ENCODE peak calls at places on chromosomes 2 and 18, in eight cellular contexts. U is suprapubic skin, Y is mesothelial cell of epicardium, V is HFF-Myc, F is heart right ventricle, C is cardiac muscle cell, G is type B pancreatic cell, L is neural crest cell. R is an unnamed sample.

GRCh38 chr2:177651833-177652232 is 259.3 kb downstream of the AGPS start:
- DNase-seq in G (no peak), Y (no peak), V (no peak), L (no peak), F (no peak), U (no peak), C (peak), R (no peak)

GRCh38 chr2:149087751-149088150 is 49.3 kb downstream of the LYPD6B start:
- DNase-seq in U (no peak), F (no peak), V (no peak), L (no peak), Y (no peak), C (no peak), G (no peak), R (no peak)

GRCh38 chr2:143852748-143853147 is 667.2 kb downstream of the ZEB2 start:
- DNase-seq in G (no peak), C (peak), F (no peak), L (no peak), V (no peak), U (no peak), Y (no peak), R (no peak)

GRCh38 chr18:44715841-44716240 is 35.2 kb downstream of the SETBP1 start:
- DNase-seq in L (no peak), Y (no peak), G (no peak), U (no peak), V (no peak), C (no peak), F (no peak), R (no peak)

GRCh38 chr2:24702800-24703199 is 90.4 kb downstream of the PTRHD1 start:
- DNase-seq in F (no peak), C (no peak), U (no peak), Y (no peak), L (no peak), V (peak), G (no peak), R (no peak)

GRCh38 chr2:70620020-70620419 is 66.4 kb upstream of the TGFA start:
- DNase-seq in G (no peak), C (no peak), U (no peak), L (no peak), V (no peak), F (no peak), Y (no peak), R (no peak)

GRCh38 chr2:179235463-179236108 is 29.0 kb downstream of the SESTD1 start:
- DNase-seq in Y (no peak), V (no peak), C (no peak), L (no peak), G (no peak), U (no peak), F (no peak), R (no peak)

GRCh38 chr2:241810304-241811208 is 1.6 kb downstream of the NEU4 start:
- DNase-seq in L (no peak), F (peak), U (no peak), C (no peak), G (peak), V (no peak), Y (no peak), R (peak)

GRCh38 chr2:167187910-167188595 is 299.8 kb downstream of the XIRP2 start:
- DNase-seq in L (no peak), G (no peak), V (no peak), C (no peak), U (no peak), F (no peak), Y (no peak), R (no peak)

GRCh38 chr2:229443141-229443540 is 172.1 kb upstream of the PID1 start:
- DNase-seq in F (no peak), L (no peak), U (no peak), V (no peak), G (no peak), Y (no peak), C (no peak), R (no peak)

GRCh38 chr2:77428946-77429345 is 93.2 kb downstream of the LRRTM4 start:
- DNase-seq in G (no peak), C (no peak), U (no peak), L (no peak), Y (no peak), V (no peak), F (no peak), R (no peak)

GRCh38 chr18:45111507-45111858 is 430.8 kb downstream of the SETBP1 start:
- DNase-seq in V (no peak), F (no peak), U (no peak), G (no peak), C (no peak), Y (no peak), L (no peak), R (no peak)

GRCh38 chr2:101806123-101806522 is 108.6 kb downstream of the MAP4K4 start:
- DNase-seq in C (no peak), L (no peak), U (no peak), G (no peak), V (no peak), F (no peak), Y (no peak), R (no peak)

GRCh38 chr2:221836091-221836490 is 264.0 kb upstream of the EPHA4 start:
- DNase-seq in U (no peak), F (no peak), L (no peak), G (no peak), C (no peak), V (no peak), Y (no peak), R (no peak)

GRCh38 chr2:72289283-72289682 is 141.6 kb upstream of the CYP26B1 start:
- DNase-seq in L (no peak), V (no peak), U (no peak), G (no peak), Y (no peak), F (no peak), C (no peak), R (no peak)

GRCh38 chr2:181474227-181474626 is 17.0 kb downstream of the ITGA4 start:
- DNase-seq in V (no peak), L (no peak), U (no peak), C (no peak), Y (no peak), G (no peak), F (no peak), R (no peak)

GRCh38 chr18:7728297-7728696 is 161.2 kb downstream of the PTPRM start:
- DNase-seq in Y (no peak), C (no peak), L (no peak), V (peak), F (no peak), U (no peak), G (no peak), R (no peak)

GRCh38 chr2:12169721-12170120 is 423.3 kb downstream of the LPIN1 start:
- DNase-seq in U (no peak), G (no peak), C (peak), L (no peak), F (peak), V (no peak), Y (no peak), R (no peak)

GRCh38 chr18:63511285-63511684 is 30.9 kb upstream of the SERPINB12 start:
- DNase-seq in Y (no peak), C (peak), F (peak), U (no peak), G (no peak), V (peak), L (peak), R (no peak)
- TF ChIP-seq CTCF in Y (peak), C (peak), F (peak), U (no peak), G (peak), V (peak), L (peak), R (no peak)

GRCh38 chr2:209936106-209936663 is 66.3 kb upstream of the RPE start:
- DNase-seq in U (no peak), Y (no peak), C (no peak), L (no peak), F (no peak), G (no peak), V (no peak), R (no peak)
- TF ChIP-seq CTCF in U (no peak), Y (no peak), C (no peak), L (peak), F (no peak), G (peak), V (no peak), R (no peak)

GRCh38 chr2:96139181-96139758 is 968 bp upstream of the ASTL start:
- DNase-seq in Y (no peak), C (no peak), U (no peak), F (no peak), L (no peak), V (no peak), G (no peak), R (no peak)

GRCh38 chr2:96136123-96136720 is 2.1 kb downstream of the ASTL start:
- DNase-seq in Y (no peak), G (no peak), F (no peak), L (no peak), U (no peak), C (no peak), V (no peak), R (no peak)

GRCh38 chr2:96135621-96136020 is 2.7 kb downstream of the ASTL start:
- DNase-seq in U (no peak), L (no peak), Y (no peak), V (no peak), C (no peak), G (no peak), F (no peak), R (no peak)

GRCh38 chr2:96138146-96139145 is at the start of gene ASTL:
- DNase-seq in G (no peak), Y (peak), L (no peak), F (no peak), V (no peak), U (no peak), C (peak), R (no peak)

GRCh38 chr2:96137611-96138129 is 632 bp downstream of the ASTL start:
- DNase-seq in U (no peak), L (no peak), V (no peak), Y (no peak), F (no peak), C (no peak), G (no peak), R (no peak)
- TF ChIP-seq CTCF in U (no peak), L (no peak), V (no peak), Y (no peak), F (no peak), C (no peak), G (no peak), R (no peak)

GRCh38 chr18:2994603-2995432 is 18.1 kb downstream of the LPIN2 start:
- DNase-seq in Y (no peak), L (no peak), C (no peak), U (no peak), F (no peak), V (no peak), G (no peak), R (no peak)
- TF ChIP-seq CTCF in Y (no peak), L (no peak), C (peak), U (no peak), F (peak), V (peak), G (no peak), R (peak)

DNA sequence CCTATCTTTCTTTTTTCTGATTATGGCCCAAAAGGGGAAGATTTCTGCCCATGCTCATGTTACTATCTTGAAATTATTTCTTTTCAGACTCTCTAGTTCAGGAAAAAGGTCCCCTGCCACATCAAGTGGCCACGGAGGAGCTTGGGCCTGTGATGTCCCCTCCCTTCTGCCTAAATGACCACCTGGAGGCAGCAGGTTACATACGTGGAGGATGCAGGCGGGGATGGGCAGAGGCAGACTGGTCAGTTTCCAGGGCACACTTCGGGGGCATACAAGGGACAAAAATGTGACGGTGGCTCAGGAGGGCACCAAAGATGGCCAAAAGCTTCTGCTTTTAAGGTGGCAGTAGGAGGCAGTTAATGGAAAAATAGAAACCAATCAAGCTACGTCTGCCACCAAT is 30.7 kb upstream of the STEAP3 start:
- DNase-seq in V (no peak), G (no peak), L (no peak), Y (no peak), U (no peak), F (no peak), C (no peak), R (no peak)
- TF ChIP-seq CTCF in V (peak), G (no peak), L (no peak), Y (no peak), U (no peak), F (no peak), C (no peak), R (no peak)

GRCh38 chr2:129794116-129794515 is 185.3 kb upstream of the RAB6C start:
- DNase-seq in C (no peak), Y (no peak), F (no peak), U (no peak), G (no peak), V (no peak), L (no peak), R (peak)
- TF ChIP-seq CTCF in C (no peak), Y (no peak), F (no peak), U (no peak), G (peak), V (no peak), L (no peak), R (no peak)

DNA sequence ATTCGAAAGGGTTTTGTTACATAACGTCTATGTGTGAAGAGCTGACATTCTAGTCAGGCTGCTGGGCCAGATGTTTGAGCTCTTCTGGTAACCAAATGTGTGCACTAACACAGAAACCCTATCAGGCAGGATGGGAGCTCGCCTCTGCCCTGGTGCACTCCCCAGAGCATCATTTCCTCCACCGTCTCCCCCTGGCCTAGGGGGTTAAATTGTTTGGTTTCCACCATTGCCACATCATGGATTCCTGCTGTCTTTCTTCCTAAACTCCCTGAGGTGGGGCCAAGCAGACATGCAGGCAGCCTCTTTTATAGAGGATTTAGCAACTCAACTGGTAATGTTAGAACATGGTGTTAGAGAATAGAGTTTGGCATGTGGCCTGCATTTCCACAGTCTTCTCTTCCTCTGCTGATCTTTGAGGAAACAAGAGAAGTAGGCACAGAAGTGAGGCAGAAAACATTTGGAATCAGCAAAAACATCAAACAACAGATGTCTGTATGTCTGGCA is 87.3 kb downstream of the ANTXR1 start:
- DNase-seq in C (no peak), U (no peak), V (no peak), F (no peak), L (no peak), G (no peak), Y (no peak), R (no peak)
- TF ChIP-seq CTCF in C (no peak), U (no peak), V (no peak), F (no peak), L (no peak), G (no peak), Y (no peak), R (no peak)

GRCh38 chr2:96214554-96214953 is 5.9 kb upstream of the STARD7 start:
- DNase-seq in V (no peak), G (no peak), U (no peak), Y (no peak), F (no peak), C (no peak), L (no peak), R (no peak)

GRCh38 chr2:96209011-96209728 is 543 bp upstream of the STARD7 start:
- DNase-seq in L (no peak), F (no peak), Y (no peak), G (no peak), C (no peak), U (no peak), V (no peak), R (no peak)

GRCh38 chr2:96212336-96212735 is 3.7 kb upstream of the STARD7 start:
- DNase-seq in G (no peak), F (no peak), C (no peak), Y (no peak), L (no peak), V (no peak), U (no peak), R (no peak)

GRCh38 chr2:96209729-96210085 is 1.1 kb upstream of the STARD7 start:
- DNase-seq in G (no peak), U (no peak), Y (no peak), F (no peak), V (no peak), C (no peak), L (no peak), R (no peak)

GRCh38 chr2:96213379-96213778 is 4.8 kb upstream of the STARD7 start:
- DNase-seq in G (no peak), Y (no peak), C (no peak), V (no peak), F (no peak), U (no peak), L (no peak), R (no peak)
- TF ChIP-seq CTCF in G (no peak), Y (no peak), C (no peak), V (no peak), F (no peak), U (no peak), L (no peak), R (no peak)